ENCODE peak calls at places on chromosomes 1 and 21, in seven cellular contexts. G, C, J, I, S, M and V are unnamed samples.
A peak's percentile ranks its signal among the peaks of the same experiment; 100 is the strongest.

GRCh38 chr1:22212400-22213233 is 69.7 kb upstream of the WNT4 start:
- DNase-seq in G (no peak), C (no peak), J (no peak), I (no peak), S (no peak), M (no peak), V (no peak)

GRCh38 chr1:203268901-203269653 is 36.2 kb upstream of the BTG2 start:
- DNase-seq in G (peak; percentile 63), C (no peak), J (peak; percentile 57), I (peak; percentile 50), S (peak; percentile 54), M (peak; percentile 58), V (peak; percentile 75)

GRCh38 chr21:14900058-14900457 is 164.7 kb downstream of the NRIP1 start:
- DNase-seq in G (no peak), C (no peak), J (no peak), I (no peak), S (no peak), M (no peak), V (no peak)

GRCh38 chr1:1436634-1437032 is 1.1 kb downstream of the VWA1 start:
- DNase-seq in G (no peak), C (no peak), J (no peak), I (no peak), S (no peak), M (no peak), V (no peak)

GRCh38 chr1:228268891-228269285 is 61.0 kb downstream of the OBSCN start:
- DNase-seq in G (no peak), C (no peak), J (no peak), I (no peak), S (peak; percentile 76), M (no peak), V (no peak)

GRCh38 chr1:8813016-8813763 is 4.2 kb downstream of the RERE start:
- DNase-seq in G (no peak), C (no peak), J (no peak), I (no peak), S (no peak), M (no peak), V (no peak)

GRCh38 chr1:82807563-82807962 is 1006.8 kb downstream of the ADGRL2 start:
- DNase-seq in G (no peak), C (no peak), J (no peak), I (no peak), S (no peak), M (no peak), V (no peak)

GRCh38 chr1:201756411-201756810 is 72.5 kb upstream of the IPO9 start:
- DNase-seq in G (no peak), C (no peak), J (no peak), I (no peak), S (no peak), M (no peak), V (no peak)